ENCODE peak calls at places on chromosomes 12 and 14, in nine cellular contexts. N is body of pancreas, P is dorsolateral prefrontal cortex, G is amygdala, Q is osteocyte, M is ureter, D is EH, I is left cardiac atrium, K is HFF-Myc. Y is an unnamed sample.

GRCh38 chr12:2551097-2551496 is 243.7 kb upstream of the FKBP4 start:
- DNase-seq in N (no peak), P (no peak), G (no peak), Q (no peak), M (no peak), D (no peak), I (no peak), K (no peak), Y (no peak)

GRCh38 chr12:44716681-44717080 is 159.4 kb downstream of the NELL2 start:
- DNase-seq in N (no peak), P (no peak), G (no peak), Q (no peak), M (no peak), D (no peak), I (no peak), K (no peak), Y (no peak)

GRCh38 chr14:101103321-101103901 is 199.9 kb upstream of the RTL1 start:
- DNase-seq in N (no peak), P (no peak), G (no peak), Q (peak), M (peak), D (no peak), I (peak), K (no peak), Y (no peak)

GRCh38 chr12:110619534-110619953 is 5.6 kb downstream of the TCTN1 start:
- DNase-seq in N (no peak), P (no peak), G (no peak), Q (no peak), M (no peak), D (no peak), I (no peak), K (no peak), Y (peak)

GRCh38 chr12:34126239-34126641 is 103.9 kb downstream of the ALG10 start:
- DNase-seq in N (no peak), P (no peak), G (no peak), Q (no peak), M (no peak), D (no peak), I (no peak), K (no peak), Y (no peak)

GRCh38 chr14:33705521-33705920 is 245.4 kb downstream of the EGLN3 start:
- DNase-seq in N (no peak), P (no peak), G (no peak), Q (no peak), M (no peak), D (no peak), I (no peak), K (no peak), Y (no peak)

GRCh38 chr14:51205486-51205885 is 34.6 kb upstream of the TMX1 start:
- DNase-seq in N (no peak), P (no peak), G (no peak), Q (no peak), M (no peak), D (no peak), I (no peak), K (no peak), Y (no peak)

GRCh38 chr14:75292016-75292646 is 13.5 kb downstream of the FOS start:
- DNase-seq in N (no peak), P (no peak), G (no peak), Q (no peak), M (no peak), D (no peak), I (no peak), K (no peak), Y (no peak)

GRCh38 chr14:104795781-104796681 is 483 bp upstream of the AKT1 start:
- DNase-seq in N (peak), P (no peak), G (peak), Q (no peak), M (no peak), D (peak), I (peak), K (no peak), Y (no peak)

GRCh38 chr14:65462411-65462810 is 49.9 kb downstream of the FUT8 start:
- DNase-seq in N (no peak), P (no peak), G (no peak), Q (no peak), M (no peak), D (peak), I (no peak), K (peak), Y (peak)

GRCh38 chr14:89330236-89331002 is 86.6 kb downstream of the FOXN3 start:
- DNase-seq in N (no peak), P (no peak), G (no peak), Q (no peak), M (peak), D (peak), I (peak), K (no peak), Y (no peak)

GRCh38 chr14:59009967-59010366 is 178.5 kb upstream of the DAAM1 start:
- DNase-seq in N (no peak), P (no peak), G (no peak), Q (no peak), M (no peak), D (no peak), I (no peak), K (no peak), Y (no peak)

Y was measured in GM12864.